ENCODE peak calls at places on chromosomes 13 and 19, in six cellular contexts. One of them, this sample, is unnamed.

GRCh38 chr19:49690656-49691242 is at the start of gene CPT1C:
- DNase-seq in endothelial cell of umbilical vein: peak
- DNase-seq in GM23248: peak
- DNase-seq in tibial artery: peak
- DNase-seq in OCI-LY7: no peak
- DNase-seq in dorsolateral prefrontal cortex: peak
- DNase-seq in this sample: no peak

GRCh38 chr13:93753639-93754038 is 527.0 kb downstream of the GPC6 start:
- DNase-seq in tibial artery: no peak
- DNase-seq in OCI-LY7: no peak
- DNase-seq in GM23248: no peak
- DNase-seq in endothelial cell of umbilical vein: no peak
- DNase-seq in dorsolateral prefrontal cortex: no peak
- DNase-seq in this sample: no peak

GRCh38 chr13:105202384-105202783 is 1333.1 kb downstream of the EFNB2 start:
- DNase-seq in dorsolateral prefrontal cortex: no peak
- DNase-seq in endothelial cell of umbilical vein: peak
- DNase-seq in GM23248: no peak
- DNase-seq in tibial artery: no peak
- DNase-seq in OCI-LY7: no peak
- DNase-seq in this sample: no peak

GRCh38 chr13:59364508-59365187 is 799.1 kb downstream of the DIAPH3 start:
- DNase-seq in endothelial cell of umbilical vein: no peak
- DNase-seq in tibial artery: no peak
- DNase-seq in OCI-LY7: no peak
- DNase-seq in dorsolateral prefrontal cortex: no peak
- DNase-seq in GM23248: peak
- DNase-seq in this sample: no peak

GRCh38 chr13:47000166-47000565 is 103.3 kb upstream of the HTR2A start:
- DNase-seq in tibial artery: no peak
- DNase-seq in GM23248: peak
- DNase-seq in dorsolateral prefrontal cortex: no peak
- DNase-seq in endothelial cell of umbilical vein: no peak
- DNase-seq in OCI-LY7: no peak
- DNase-seq in this sample: no peak

GRCh38 chr19:4531562-4532165 is 3.4 kb downstream of the PLIN5 start:
- DNase-seq in dorsolateral prefrontal cortex: peak
- DNase-seq in tibial artery: no peak
- DNase-seq in OCI-LY7: no peak
- DNase-seq in GM23248: no peak
- DNase-seq in endothelial cell of umbilical vein: no peak
- DNase-seq in this sample: no peak

GRCh38 chr13:58712191-58712590 is 1080.6 kb downstream of the PCDH17 start:
- DNase-seq in dorsolateral prefrontal cortex: no peak
- DNase-seq in GM23248: no peak
- DNase-seq in endothelial cell of umbilical vein: no peak
- DNase-seq in OCI-LY7: no peak
- DNase-seq in tibial artery: no peak
- DNase-seq in this sample: no peak

GRCh38 chr13:93847162-93847561 is 620.6 kb downstream of the GPC6 start:
- DNase-seq in GM23248: peak
- DNase-seq in dorsolateral prefrontal cortex: no peak
- DNase-seq in OCI-LY7: no peak
- DNase-seq in endothelial cell of umbilical vein: no peak
- DNase-seq in tibial artery: no peak
- DNase-seq in this sample: peak

GRCh38 chr13:45325806-45326205 is 15.2 kb downstream of the TPT1 start:
- DNase-seq in dorsolateral prefrontal cortex: no peak
- DNase-seq in OCI-LY7: no peak
- DNase-seq in GM23248: peak
- DNase-seq in tibial artery: peak
- DNase-seq in endothelial cell of umbilical vein: peak
- DNase-seq in this sample: peak

GRCh38 chr19:53978975-53979801 is 12.2 kb upstream of the CACNG6 start:
- DNase-seq in dorsolateral prefrontal cortex: no peak
- DNase-seq in tibial artery: no peak
- DNase-seq in GM23248: no peak
- DNase-seq in OCI-LY7: no peak
- DNase-seq in endothelial cell of umbilical vein: no peak
- DNase-seq in this sample: no peak

GRCh38 chr13:93771782-93772181 is 545.2 kb downstream of the GPC6 start:
- DNase-seq in GM23248: peak
- DNase-seq in dorsolateral prefrontal cortex: no peak
- DNase-seq in tibial artery: no peak
- DNase-seq in endothelial cell of umbilical vein: no peak
- DNase-seq in OCI-LY7: no peak
- DNase-seq in this sample: no peak

GRCh38 chr13:26058704-26059103 is 6.9 kb upstream of the SHISA2 start:
- DNase-seq in OCI-LY7: no peak
- DNase-seq in tibial artery: no peak
- DNase-seq in GM23248: no peak
- DNase-seq in endothelial cell of umbilical vein: no peak
- DNase-seq in dorsolateral prefrontal cortex: no peak
- DNase-seq in this sample: no peak

GRCh38 chr13:73228546-73228945 is 169.7 kb downstream of the KLF5 start:
- DNase-seq in dorsolateral prefrontal cortex: no peak
- DNase-seq in endothelial cell of umbilical vein: no peak
- DNase-seq in GM23248: peak
- DNase-seq in tibial artery: no peak
- DNase-seq in OCI-LY7: no peak
- DNase-seq in this sample: no peak

GRCh38 chr19:50768289-50768688 is 2.0 kb upstream of the GPR32 start:
- DNase-seq in endothelial cell of umbilical vein: no peak
- DNase-seq in OCI-LY7: no peak
- DNase-seq in dorsolateral prefrontal cortex: no peak
- DNase-seq in tibial artery: no peak
- DNase-seq in GM23248: no peak
- DNase-seq in this sample: no peak

GRCh38 chr19:42111811-42112210 is 20.4 kb downstream of the POU2F2 start:
- DNase-seq in endothelial cell of umbilical vein: no peak
- DNase-seq in dorsolateral prefrontal cortex: no peak
- DNase-seq in GM23248: peak
- DNase-seq in tibial artery: no peak
- DNase-seq in OCI-LY7: no peak
- DNase-seq in this sample: no peak

GRCh38 chr19:42115219-42115618 is 17.0 kb downstream of the POU2F2 start:
- DNase-seq in endothelial cell of umbilical vein: peak
- DNase-seq in tibial artery: no peak
- DNase-seq in GM23248: peak
- DNase-seq in OCI-LY7: peak
- DNase-seq in dorsolateral prefrontal cortex: no peak
- DNase-seq in this sample: no peak

GRCh38 chr19:42114412-42114811 is 17.8 kb downstream of the POU2F2 start:
- DNase-seq in endothelial cell of umbilical vein: no peak
- DNase-seq in OCI-LY7: peak
- DNase-seq in tibial artery: no peak
- DNase-seq in GM23248: no peak
- DNase-seq in dorsolateral prefrontal cortex: no peak
- DNase-seq in this sample: no peak

GRCh38 chr19:42115705-42116104 is 16.5 kb downstream of the POU2F2 start:
- DNase-seq in OCI-LY7: peak
- DNase-seq in dorsolateral prefrontal cortex: no peak
- DNase-seq in GM23248: no peak
- DNase-seq in tibial artery: no peak
- DNase-seq in endothelial cell of umbilical vein: no peak
- DNase-seq in this sample: no peak

DNA sequence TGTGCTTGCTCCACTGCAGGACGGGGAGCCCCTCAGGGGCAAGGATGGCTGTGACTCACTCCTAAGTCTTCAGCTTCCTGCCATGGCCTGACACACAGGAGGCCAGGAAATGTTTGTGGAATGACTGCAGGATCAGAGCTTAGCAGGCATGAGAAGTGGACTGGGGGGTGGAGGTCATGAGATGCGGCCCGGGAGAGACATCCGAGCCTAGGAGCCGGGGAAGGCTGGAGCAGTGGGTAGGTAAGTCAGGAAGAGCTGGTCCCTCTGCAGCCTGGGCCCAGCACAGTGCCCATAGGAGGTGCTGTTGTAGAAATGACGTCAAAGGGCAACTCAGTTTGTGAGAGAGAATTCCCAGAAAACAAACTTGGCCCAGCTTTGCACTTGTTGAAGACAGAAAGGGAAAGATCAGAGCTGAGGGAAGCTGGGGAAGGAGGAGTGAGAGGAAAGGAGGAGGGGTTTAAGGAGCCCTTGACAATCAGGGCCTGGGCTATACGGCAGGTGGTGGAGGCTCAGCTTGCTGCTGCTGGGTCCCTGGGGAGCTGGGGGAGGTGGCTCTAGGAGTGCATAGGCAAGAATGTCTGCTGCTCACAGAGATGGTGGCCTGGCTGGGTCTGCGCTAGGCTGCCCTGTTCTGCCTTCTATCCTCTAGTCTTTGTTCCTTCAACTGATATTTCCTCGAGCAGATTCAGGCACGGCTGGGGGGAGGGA is 18.5 kb downstream of the POU2F2 start:
- DNase-seq in OCI-LY7: peak
- DNase-seq in dorsolateral prefrontal cortex: no peak
- DNase-seq in endothelial cell of umbilical vein: peak
- DNase-seq in GM23248: peak
- DNase-seq in tibial artery: no peak
- DNase-seq in this sample: peak
- H3K4me3 ChIP-seq in OCI-LY7: peak
- H3K4me3 ChIP-seq in dorsolateral prefrontal cortex: no peak
- H3K4me3 ChIP-seq in endothelial cell of umbilical vein: no peak
- H3K4me3 ChIP-seq in GM23248: peak
- H3K4me3 ChIP-seq in tibial artery: no peak
- H3K4me3 ChIP-seq in this sample: no peak

GRCh38 chr19:18397242-18398202 is at the start of gene LRRC25:
- DNase-seq in endothelial cell of umbilical vein: no peak
- DNase-seq in tibial artery: peak
- DNase-seq in OCI-LY7: peak
- DNase-seq in dorsolateral prefrontal cortex: no peak
- DNase-seq in GM23248: no peak
- DNase-seq in this sample: no peak
- H3K4me3 ChIP-seq in endothelial cell of umbilical vein: no peak
- H3K4me3 ChIP-seq in tibial artery: peak
- H3K4me3 ChIP-seq in OCI-LY7: peak
- H3K4me3 ChIP-seq in dorsolateral prefrontal cortex: peak
- H3K4me3 ChIP-seq in GM23248: no peak
- H3K4me3 ChIP-seq in this sample: no peak

GRCh38 chr13:52975969-52976368 is 52.6 kb upstream of the OLFM4 start:
- DNase-seq in OCI-LY7: no peak
- DNase-seq in endothelial cell of umbilical vein: no peak
- DNase-seq in GM23248: no peak
- DNase-seq in dorsolateral prefrontal cortex: no peak
- DNase-seq in tibial artery: no peak
- DNase-seq in this sample: no peak
- H3K4me3 ChIP-seq in OCI-LY7: no peak
- H3K4me3 ChIP-seq in endothelial cell of umbilical vein: no peak
- H3K4me3 ChIP-seq in GM23248: no peak
- H3K4me3 ChIP-seq in dorsolateral prefrontal cortex: no peak
- H3K4me3 ChIP-seq in tibial artery: no peak
- H3K4me3 ChIP-seq in this sample: no peak

GRCh38 chr19:46574533-46574932 is 26.6 kb upstream of the CALM3 start:
- DNase-seq in endothelial cell of umbilical vein: no peak
- DNase-seq in OCI-LY7: no peak
- DNase-seq in tibial artery: no peak
- DNase-seq in dorsolateral prefrontal cortex: no peak
- DNase-seq in GM23248: no peak
- DNase-seq in this sample: no peak
- H3K4me3 ChIP-seq in endothelial cell of umbilical vein: no peak
- H3K4me3 ChIP-seq in OCI-LY7: no peak
- H3K4me3 ChIP-seq in tibial artery: no peak
- H3K4me3 ChIP-seq in dorsolateral prefrontal cortex: no peak
- H3K4me3 ChIP-seq in GM23248: no peak
- H3K4me3 ChIP-seq in this sample: no peak

GRCh38 chr19:13796301-13797057 is 1.2 kb downstream of the ZSWIM4 start:
- DNase-seq in endothelial cell of umbilical vein: peak
- DNase-seq in OCI-LY7: peak
- DNase-seq in tibial artery: peak
- DNase-seq in GM23248: peak
- DNase-seq in dorsolateral prefrontal cortex: no peak
- DNase-seq in this sample: peak

GRCh38 chr19:13794752-13795589 is at the start of gene ZSWIM4:
- DNase-seq in endothelial cell of umbilical vein: peak
- DNase-seq in OCI-LY7: peak
- DNase-seq in tibial artery: peak
- DNase-seq in GM23248: peak
- DNase-seq in dorsolateral prefrontal cortex: peak
- DNase-seq in this sample: peak

GRCh38 chr19:13795595-13796300 is 505 bp downstream of the ZSWIM4 start:
- DNase-seq in endothelial cell of umbilical vein: peak
- DNase-seq in OCI-LY7: no peak
- DNase-seq in GM23248: peak
- DNase-seq in dorsolateral prefrontal cortex: no peak
- DNase-seq in tibial artery: peak
- DNase-seq in this sample: no peak

GRCh38 chr19:13797870-13798269 is 2.6 kb downstream of the ZSWIM4 start:
- DNase-seq in tibial artery: no peak
- DNase-seq in GM23248: peak
- DNase-seq in OCI-LY7: no peak
- DNase-seq in endothelial cell of umbilical vein: no peak
- DNase-seq in dorsolateral prefrontal cortex: no peak
- DNase-seq in this sample: peak

DNA sequence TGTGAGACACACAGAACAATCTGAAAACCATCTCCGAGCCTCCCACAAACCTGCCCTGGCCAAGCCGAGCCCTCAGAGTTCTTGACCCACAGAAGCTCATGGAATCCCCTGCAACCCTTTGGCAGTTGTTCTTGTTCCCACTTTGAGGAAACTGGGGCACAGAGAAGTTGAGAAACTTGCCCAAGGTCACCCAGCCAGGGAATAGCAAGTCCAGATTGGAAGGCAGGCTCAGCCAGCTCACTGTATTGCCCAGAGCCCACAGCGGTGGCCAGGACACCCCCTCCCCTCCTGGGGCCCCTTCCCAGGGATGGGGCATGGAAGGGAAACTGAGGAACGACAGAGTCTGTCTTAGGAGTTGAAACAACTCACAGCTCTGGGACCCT is 1.8 kb downstream of the ZSWIM4 start:
- DNase-seq in tibial artery: no peak
- DNase-seq in OCI-LY7: no peak
- DNase-seq in GM23248: no peak
- DNase-seq in dorsolateral prefrontal cortex: no peak
- DNase-seq in endothelial cell of umbilical vein: no peak
- DNase-seq in this sample: no peak
- H3K4me3 ChIP-seq in tibial artery: peak
- H3K4me3 ChIP-seq in OCI-LY7: peak
- H3K4me3 ChIP-seq in GM23248: peak
- H3K4me3 ChIP-seq in dorsolateral prefrontal cortex: no peak
- H3K4me3 ChIP-seq in endothelial cell of umbilical vein: peak
- H3K4me3 ChIP-seq in this sample: peak

This sample was measured in skeletal muscle cell.